ENCODE peak calls at places on chromosomes 11 and 22, in ten cellular contexts. I is neural progenitor cell; G is BE2C; H is stimulated activated CD8-positive, alpha-beta memory T cell treated with anti-CD3 and anti-CD28 coated beads, Interleukin-15, amount 100 ng/mL, for 48 hours; E is SK-N-MC; A is pancreas; W is KBM-7; D is central memory CD4-positive, alpha-beta T cell; V is dermis blood vessel endothelial cell; C is hippocampal formation. Z is an unnamed sample.

GRCh38 chr11:45142241-45142885 is 4.1 kb upstream of the PRDM11 start:
- DNase-seq in I (no peak), D (no peak), A (no peak), E (no peak), W (no peak), C (no peak), H (no peak), V (no peak), G (no peak), Z (no peak)

GRCh38 chr22:49347376-49347775 is 480.3 kb downstream of the BRD1 start:
- DNase-seq in C (no peak), I (no peak), G (no peak), W (no peak), A (no peak), E (no peak), V (no peak), H (no peak), D (no peak), Z (no peak)

GRCh38 chr11:64580387-64580786 is 10.6 kb upstream of the SLC22A12 start:
- DNase-seq in A (no peak), V (no peak), H (no peak), C (no peak), D (no peak), E (no peak), I (no peak), G (no peak), W (no peak), Z (no peak)

GRCh38 chr22:40409613-40410113 is 39.3 kb downstream of the SGSM3 start:
- DNase-seq in I (no peak), W (no peak), G (no peak), A (peak), C (no peak), D (no peak), E (no peak), H (no peak), V (no peak), Z (no peak)

GRCh38 chr11:44950625-44951472 is at the start of gene TP53I11:
- DNase-seq in W (peak), D (peak), A (peak), V (peak), C (peak), G (peak), H (peak), E (no peak), I (peak), Z (no peak)

GRCh38 chr22:36761553-36762240 is 14.2 kb downstream of the IFT27 start:
- DNase-seq in W (no peak), H (no peak), D (no peak), G (peak), A (no peak), C (no peak), V (no peak), I (no peak), E (no peak), Z (no peak)

GRCh38 chr22:29755889-29756288 is 10.9 kb downstream of the ZMAT5 start:
- DNase-seq in E (no peak), V (no peak), G (no peak), C (no peak), D (no peak), A (no peak), I (no peak), H (no peak), W (no peak), Z (no peak)

GRCh38 chr22:18100781-18101180 is 9.8 kb upstream of the TUBA8 start:
- DNase-seq in W (no peak), A (no peak), I (no peak), V (no peak), H (no peak), C (no peak), G (no peak), E (no peak), D (no peak), Z (no peak)

GRCh38 chr11:134585666-134586285 is 173.7 kb upstream of the B3GAT1 start:
- DNase-seq in G (no peak), V (no peak), A (no peak), E (no peak), W (no peak), C (no peak), H (no peak), I (no peak), D (no peak), Z (no peak)

GRCh38 chr11:13962562-13963168 is at the start of gene SPON1:
- DNase-seq in A (peak), I (peak), W (no peak), V (peak), D (peak), H (peak), C (peak), G (no peak), E (no peak), Z (no peak)

GRCh38 chr11:35247428-35247827 is 108.5 kb downstream of the CD44 start:
- DNase-seq in D (peak), I (no peak), W (no peak), C (no peak), H (peak), V (no peak), G (no peak), E (no peak), A (no peak), Z (peak)

GRCh38 chr22:24059121-24059520 is 48.0 kb downstream of the CABIN1 start:
- DNase-seq in V (peak), E (no peak), C (no peak), I (no peak), D (no peak), A (no peak), W (no peak), G (no peak), H (no peak), Z (no peak)

GRCh38 chr11:2265396-2265795 is 5.0 kb downstream of the ASCL2 start:
- DNase-seq in V (no peak), H (no peak), A (no peak), D (no peak), I (no peak), C (peak), E (no peak), G (no peak), W (peak), Z (no peak)

GRCh38 chr11:47912843-47913437 is 64.8 kb upstream of the NUP160 start:
- DNase-seq in A (no peak), G (no peak), H (no peak), E (no peak), D (no peak), V (no peak), I (no peak), C (no peak), W (no peak), Z (no peak)

GRCh38 chr11:123560001-123560400 is 94.4 kb downstream of the SCN3B start:
- DNase-seq in W (no peak), C (peak), E (no peak), V (peak), G (peak), A (peak), D (no peak), I (peak), H (peak), Z (no peak)

GRCh38 chr11:129312741-129313587 is 62.7 kb upstream of the BARX2 start:
- DNase-seq in D (no peak), V (no peak), A (no peak), W (no peak), H (no peak), C (no peak), G (no peak), E (no peak), I (no peak), Z (no peak)

GRCh38 chr11:35927067-35927466 is 16.8 kb upstream of the LDLRAD3 start:
- DNase-seq in I (no peak), E (no peak), D (no peak), H (no peak), G (no peak), W (no peak), A (no peak), V (no peak), C (no peak), Z (no peak)

GRCh38 chr22:35140879-35141745 is 75.2 kb downstream of the ISX start:
- DNase-seq in I (peak), V (no peak), C (no peak), D (no peak), H (no peak), A (no peak), G (peak), W (no peak), E (no peak), Z (no peak)

GRCh38 chr11:9039194-9039593 is 35.4 kb upstream of the NRIP3 start:
- DNase-seq in G (no peak), E (no peak), A (no peak), W (no peak), V (no peak), C (no peak), I (no peak), H (no peak), D (no peak), Z (no peak)

GRCh38 chr11:119509277-119509841 is 86.4 kb upstream of the THY1 start:
- DNase-seq in H (no peak), G (no peak), D (no peak), W (no peak), E (no peak), C (no peak), A (no peak), I (no peak), V (no peak), Z (no peak)

GRCh38 chr22:35728639-35729308 is 11.1 kb downstream of the APOL5 start:
- DNase-seq in D (no peak), H (no peak), G (no peak), W (no peak), V (no peak), I (no peak), E (no peak), C (no peak), A (peak), Z (no peak)

GRCh38 chr22:19825016-19825339 is 29.7 kb downstream of the GNB1L start:
- DNase-seq in A (no peak), E (no peak), V (no peak), D (no peak), H (no peak), G (no peak), W (no peak), I (no peak), C (no peak), Z (no peak)

GRCh38 chr22:48065852-48066251 is 1303.4 kb downstream of the TBC1D22A start:
- DNase-seq in G (no peak), D (no peak), A (no peak), W (no peak), C (no peak), E (no peak), H (no peak), V (no peak), I (no peak), Z (no peak)

GRCh38 chr11:100576044-100577021 is 110.8 kb upstream of the ARHGAP42 start:
- DNase-seq in I (peak), A (no peak), H (no peak), D (no peak), G (peak), V (peak), W (peak), C (no peak), E (peak), Z (peak)

Z was measured in NK-92 treated with Interleukin-12 subunit alpha and Interleukin-12 subunit beta, amount 100 ng/mL, for 24 hours.